ENCODE peak calls at places on chromosome 10, in nine cellular contexts. One of them, this sample, is unnamed.
A peak's percentile ranks its signal among the peaks of the same experiment; 100 is the strongest.

GRCh38 chr10:10745281-10745680 is 272.4 kb upstream of the CELF2 start:
- DNase-seq in GM12865: no peak
- DNase-seq in transverse colon: no peak
- DNase-seq in lower leg skin: no peak
- DNase-seq in left ventricle myocardium inferior: no peak
- DNase-seq in HepG2: no peak
- DNase-seq in dorsolateral prefrontal cortex: no peak
- DNase-seq in AG04450: no peak
- DNase-seq in astrocyte of the spinal cord: peak; percentile 70
- DNase-seq in this sample: no peak

GRCh38 chr10:48923763-48924162 is 15.9 kb downstream of the LRRC18 start:
- DNase-seq in GM12865: no peak
- DNase-seq in transverse colon: no peak
- DNase-seq in lower leg skin: no peak
- DNase-seq in left ventricle myocardium inferior: no peak
- DNase-seq in HepG2: no peak
- DNase-seq in dorsolateral prefrontal cortex: no peak
- DNase-seq in AG04450: no peak
- DNase-seq in astrocyte of the spinal cord: no peak
- DNase-seq in this sample: no peak

GRCh38 chr10:2748287-2748686 is 319.1 kb upstream of the PFKP start:
- DNase-seq in GM12865: no peak
- DNase-seq in transverse colon: no peak
- DNase-seq in lower leg skin: no peak
- DNase-seq in left ventricle myocardium inferior: no peak
- DNase-seq in HepG2: no peak
- DNase-seq in dorsolateral prefrontal cortex: no peak
- DNase-seq in AG04450: no peak
- DNase-seq in astrocyte of the spinal cord: no peak
- DNase-seq in this sample: no peak

GRCh38 chr10:68992721-68993440 is 4.3 kb downstream of the KIFBP start:
- DNase-seq in GM12865: no peak
- DNase-seq in transverse colon: peak; percentile 17
- DNase-seq in lower leg skin: no peak
- DNase-seq in left ventricle myocardium inferior: peak; percentile 37
- DNase-seq in HepG2: no peak
- DNase-seq in dorsolateral prefrontal cortex: no peak
- DNase-seq in AG04450: peak; percentile 84
- DNase-seq in astrocyte of the spinal cord: peak; percentile 87
- DNase-seq in this sample: no peak

GRCh38 chr10:18401416-18402195 is 249.8 kb downstream of the NSUN6 start:
- DNase-seq in GM12865: no peak
- DNase-seq in transverse colon: no peak
- DNase-seq in lower leg skin: no peak
- DNase-seq in left ventricle myocardium inferior: no peak
- DNase-seq in HepG2: no peak
- DNase-seq in dorsolateral prefrontal cortex: no peak
- DNase-seq in AG04450: no peak
- DNase-seq in astrocyte of the spinal cord: no peak
- DNase-seq in this sample: no peak

GRCh38 chr10:43949351-43949750 is 300.7 kb upstream of the ZNF32 start:
- DNase-seq in GM12865: no peak
- DNase-seq in transverse colon: no peak
- DNase-seq in lower leg skin: no peak
- DNase-seq in left ventricle myocardium inferior: no peak
- DNase-seq in HepG2: no peak
- DNase-seq in dorsolateral prefrontal cortex: no peak
- DNase-seq in AG04450: no peak
- DNase-seq in astrocyte of the spinal cord: no peak
- DNase-seq in this sample: no peak

GRCh38 chr10:58818889-58819288 is 306.2 kb downstream of the BICC1 start:
- DNase-seq in GM12865: no peak
- DNase-seq in transverse colon: no peak
- DNase-seq in lower leg skin: no peak
- DNase-seq in left ventricle myocardium inferior: no peak
- DNase-seq in HepG2: peak; percentile 16
- DNase-seq in dorsolateral prefrontal cortex: no peak
- DNase-seq in AG04450: peak; percentile 44
- DNase-seq in astrocyte of the spinal cord: peak; percentile 72
- DNase-seq in this sample: no peak

GRCh38 chr10:86265236-86265876 is 101.2 kb downstream of the GRID1 start:
- DNase-seq in GM12865: no peak
- DNase-seq in transverse colon: no peak
- DNase-seq in lower leg skin: peak; percentile 53
- DNase-seq in left ventricle myocardium inferior: no peak
- DNase-seq in HepG2: no peak
- DNase-seq in dorsolateral prefrontal cortex: peak; percentile 53
- DNase-seq in AG04450: no peak
- DNase-seq in astrocyte of the spinal cord: no peak
- DNase-seq in this sample: no peak

GRCh38 chr10:71849461-71849908 is 1.6 kb downstream of the PSAP start:
- DNase-seq in GM12865: no peak
- DNase-seq in transverse colon: no peak
- DNase-seq in lower leg skin: no peak
- DNase-seq in left ventricle myocardium inferior: no peak
- DNase-seq in HepG2: no peak
- DNase-seq in dorsolateral prefrontal cortex: no peak
- DNase-seq in AG04450: no peak
- DNase-seq in astrocyte of the spinal cord: no peak
- DNase-seq in this sample: no peak

GRCh38 chr10:120588311-120588710 is 131.3 kb downstream of the PLPP4 start:
- DNase-seq in GM12865: no peak
- DNase-seq in transverse colon: no peak
- DNase-seq in lower leg skin: no peak
- DNase-seq in left ventricle myocardium inferior: no peak
- DNase-seq in HepG2: no peak
- DNase-seq in dorsolateral prefrontal cortex: no peak
- DNase-seq in AG04450: no peak
- DNase-seq in astrocyte of the spinal cord: peak; percentile 39
- DNase-seq in this sample: no peak

GRCh38 chr10:71806706-71807556 is 33.6 kb upstream of the VSIR start:
- DNase-seq in GM12865: no peak
- DNase-seq in transverse colon: no peak
- DNase-seq in lower leg skin: no peak
- DNase-seq in left ventricle myocardium inferior: no peak
- DNase-seq in HepG2: no peak
- DNase-seq in dorsolateral prefrontal cortex: no peak
- DNase-seq in AG04450: no peak
- DNase-seq in astrocyte of the spinal cord: no peak
- DNase-seq in this sample: no peak

GRCh38 chr10:46248651-46249131 is 38.1 kb upstream of the ANTXRL start:
- DNase-seq in GM12865: no peak
- DNase-seq in transverse colon: no peak
- DNase-seq in lower leg skin: peak; percentile 78
- DNase-seq in left ventricle myocardium inferior: no peak
- DNase-seq in HepG2: no peak
- DNase-seq in dorsolateral prefrontal cortex: peak; percentile 34
- DNase-seq in AG04450: no peak
- DNase-seq in astrocyte of the spinal cord: no peak
- DNase-seq in this sample: no peak

GRCh38 chr10:43218206-43218950 is 48.5 kb downstream of the RASGEF1A start:
- DNase-seq in GM12865: no peak
- DNase-seq in transverse colon: no peak
- DNase-seq in lower leg skin: no peak
- DNase-seq in left ventricle myocardium inferior: no peak
- DNase-seq in HepG2: no peak
- DNase-seq in dorsolateral prefrontal cortex: no peak
- DNase-seq in AG04450: no peak
- DNase-seq in astrocyte of the spinal cord: peak; percentile 64
- DNase-seq in this sample: no peak

GRCh38 chr10:68897336-68897741 is 3.8 kb upstream of the DDX50 start:
- DNase-seq in GM12865: peak; percentile 65
- DNase-seq in transverse colon: peak; percentile 53
- DNase-seq in lower leg skin: no peak
- DNase-seq in left ventricle myocardium inferior: no peak
- DNase-seq in HepG2: peak; percentile 64
- DNase-seq in dorsolateral prefrontal cortex: no peak
- DNase-seq in AG04450: peak; percentile 38
- DNase-seq in astrocyte of the spinal cord: peak; percentile 74
- DNase-seq in this sample: no peak

GRCh38 chr10:73818402-73818801 is 7.0 kb upstream of the NDST2 start:
- DNase-seq in GM12865: no peak
- DNase-seq in transverse colon: no peak
- DNase-seq in lower leg skin: no peak
- DNase-seq in left ventricle myocardium inferior: no peak
- DNase-seq in HepG2: no peak
- DNase-seq in dorsolateral prefrontal cortex: no peak
- DNase-seq in AG04450: no peak
- DNase-seq in astrocyte of the spinal cord: no peak
- DNase-seq in this sample: no peak

GRCh38 chr10:112913661-112914287 is 36.3 kb upstream of the TCF7L2 start:
- DNase-seq in GM12865: no peak
- DNase-seq in transverse colon: peak; percentile 58
- DNase-seq in lower leg skin: no peak
- DNase-seq in left ventricle myocardium inferior: no peak
- DNase-seq in HepG2: no peak
- DNase-seq in dorsolateral prefrontal cortex: no peak
- DNase-seq in AG04450: no peak
- DNase-seq in astrocyte of the spinal cord: no peak
- DNase-seq in this sample: no peak

GRCh38 chr10:14757996-14758395 is 16.7 kb downstream of the FAM107B start:
- DNase-seq in GM12865: no peak
- DNase-seq in transverse colon: no peak
- DNase-seq in lower leg skin: no peak
- DNase-seq in left ventricle myocardium inferior: no peak
- DNase-seq in HepG2: no peak
- DNase-seq in dorsolateral prefrontal cortex: no peak
- DNase-seq in AG04450: no peak
- DNase-seq in astrocyte of the spinal cord: no peak
- DNase-seq in this sample: no peak

GRCh38 chr10:14758451-14758850 is 16.2 kb downstream of the FAM107B start:
- DNase-seq in GM12865: no peak
- DNase-seq in transverse colon: no peak
- DNase-seq in lower leg skin: no peak
- DNase-seq in left ventricle myocardium inferior: no peak
- DNase-seq in HepG2: no peak
- DNase-seq in dorsolateral prefrontal cortex: no peak
- DNase-seq in AG04450: no peak
- DNase-seq in astrocyte of the spinal cord: no peak
- DNase-seq in this sample: no peak

GRCh38 chr10:14761372-14761771 is 13.3 kb downstream of the FAM107B start:
- DNase-seq in GM12865: no peak
- DNase-seq in transverse colon: no peak
- DNase-seq in lower leg skin: no peak
- DNase-seq in left ventricle myocardium inferior: no peak
- DNase-seq in HepG2: no peak
- DNase-seq in dorsolateral prefrontal cortex: no peak
- DNase-seq in AG04450: no peak
- DNase-seq in astrocyte of the spinal cord: no peak
- DNase-seq in this sample: no peak

GRCh38 chr10:14757394-14757793 is 17.3 kb downstream of the FAM107B start:
- DNase-seq in GM12865: no peak
- DNase-seq in transverse colon: no peak
- DNase-seq in lower leg skin: no peak
- DNase-seq in left ventricle myocardium inferior: no peak
- DNase-seq in HepG2: no peak
- DNase-seq in dorsolateral prefrontal cortex: no peak
- DNase-seq in AG04450: no peak
- DNase-seq in astrocyte of the spinal cord: no peak
- DNase-seq in this sample: no peak

GRCh38 chr10:14758994-14759664 is 15.6 kb downstream of the FAM107B start:
- DNase-seq in GM12865: peak; percentile 21
- DNase-seq in transverse colon: peak; percentile 33
- DNase-seq in lower leg skin: no peak
- DNase-seq in left ventricle myocardium inferior: no peak
- DNase-seq in HepG2: no peak
- DNase-seq in dorsolateral prefrontal cortex: no peak
- DNase-seq in AG04450: no peak
- DNase-seq in astrocyte of the spinal cord: no peak
- DNase-seq in this sample: no peak
- TF ChIP-seq CTCF in GM12865: no peak
- TF ChIP-seq CTCF in transverse colon: no peak
- TF ChIP-seq CTCF in lower leg skin: no peak
- TF ChIP-seq CTCF in left ventricle myocardium inferior: peak; percentile 20
- TF ChIP-seq CTCF in HepG2: no peak
- TF ChIP-seq CTCF in dorsolateral prefrontal cortex: no peak
- TF ChIP-seq CTCF in AG04450: no peak
- TF ChIP-seq CTCF in astrocyte of the spinal cord: no peak
- TF ChIP-seq CTCF in this sample: no peak

GRCh38 chr10:82811621-82812020 is 936.6 kb downstream of the NRG3 start:
- DNase-seq in GM12865: peak; percentile 52
- DNase-seq in transverse colon: no peak
- DNase-seq in lower leg skin: no peak
- DNase-seq in left ventricle myocardium inferior: no peak
- DNase-seq in HepG2: no peak
- DNase-seq in dorsolateral prefrontal cortex: no peak
- DNase-seq in AG04450: no peak
- DNase-seq in astrocyte of the spinal cord: no peak
- DNase-seq in this sample: no peak
- TF ChIP-seq CTCF in GM12865: peak; percentile 61
- TF ChIP-seq CTCF in transverse colon: no peak
- TF ChIP-seq CTCF in lower leg skin: no peak
- TF ChIP-seq CTCF in left ventricle myocardium inferior: peak; percentile 30
- TF ChIP-seq CTCF in HepG2: no peak
- TF ChIP-seq CTCF in dorsolateral prefrontal cortex: peak; percentile 42
- TF ChIP-seq CTCF in AG04450: peak; percentile 17
- TF ChIP-seq CTCF in astrocyte of the spinal cord: peak; percentile 44
- TF ChIP-seq CTCF in this sample: no peak

GRCh38 chr10:31808258-31809218 is 120.1 kb downstream of the ARHGAP12 start:
- DNase-seq in GM12865: peak; percentile 74
- DNase-seq in transverse colon: peak; percentile 11
- DNase-seq in lower leg skin: no peak
- DNase-seq in left ventricle myocardium inferior: no peak
- DNase-seq in HepG2: peak; percentile 21
- DNase-seq in dorsolateral prefrontal cortex: no peak
- DNase-seq in AG04450: peak; percentile 48
- DNase-seq in astrocyte of the spinal cord: peak; percentile 83
- DNase-seq in this sample: no peak
- TF ChIP-seq CTCF in GM12865: peak; percentile 25
- TF ChIP-seq CTCF in transverse colon: peak; percentile 47
- TF ChIP-seq CTCF in lower leg skin: peak; percentile 44
- TF ChIP-seq CTCF in left ventricle myocardium inferior: peak; percentile 68
- TF ChIP-seq CTCF in HepG2: peak; percentile 43
- TF ChIP-seq CTCF in dorsolateral prefrontal cortex: peak; percentile 86
- TF ChIP-seq CTCF in AG04450: peak; percentile 39
- TF ChIP-seq CTCF in astrocyte of the spinal cord: peak; percentile 18
- TF ChIP-seq CTCF in this sample: no peak

DNA sequence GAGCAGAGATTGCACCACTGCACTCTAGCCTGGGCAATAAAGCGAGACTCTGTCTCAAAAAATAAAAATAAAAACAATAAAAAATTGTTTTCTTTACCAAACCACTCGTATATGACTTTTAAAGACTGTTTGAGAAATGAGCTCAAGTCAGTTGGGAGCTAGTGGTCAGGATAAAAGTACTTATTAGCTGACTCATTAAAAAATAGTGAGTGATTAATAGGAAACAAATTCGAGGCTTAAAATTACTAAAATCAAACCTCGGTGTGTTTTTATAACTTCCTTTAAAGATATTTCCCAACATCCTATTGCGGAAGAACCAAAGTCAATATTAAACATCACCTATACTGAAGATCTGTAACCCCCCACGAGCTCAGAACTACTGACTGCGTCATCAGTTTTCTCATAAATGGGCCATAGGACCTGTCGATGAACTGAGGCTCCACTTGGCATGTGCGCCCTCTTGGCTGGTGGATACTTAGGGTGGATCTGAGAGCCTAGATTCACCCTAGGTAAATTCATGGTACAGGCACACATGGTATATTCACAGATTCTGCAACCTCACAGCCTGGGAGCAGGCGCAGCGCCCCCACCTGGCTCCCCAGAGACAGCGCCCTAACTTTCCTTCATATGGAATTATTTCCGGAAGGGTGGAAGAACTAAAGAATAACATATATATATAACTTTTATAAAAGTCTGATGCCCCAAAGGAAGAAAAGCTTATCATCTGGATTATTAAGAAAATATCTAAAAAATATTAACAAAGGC is 9.2 kb downstream of the MKI67 start:
- DNase-seq in GM12865: no peak
- DNase-seq in transverse colon: no peak
- DNase-seq in lower leg skin: no peak
- DNase-seq in left ventricle myocardium inferior: no peak
- DNase-seq in HepG2: no peak
- DNase-seq in dorsolateral prefrontal cortex: no peak
- DNase-seq in AG04450: no peak
- DNase-seq in astrocyte of the spinal cord: no peak
- DNase-seq in this sample: no peak
- TF ChIP-seq CTCF in GM12865: no peak
- TF ChIP-seq CTCF in transverse colon: no peak
- TF ChIP-seq CTCF in lower leg skin: no peak
- TF ChIP-seq CTCF in left ventricle myocardium inferior: no peak
- TF ChIP-seq CTCF in HepG2: no peak
- TF ChIP-seq CTCF in dorsolateral prefrontal cortex: no peak
- TF ChIP-seq CTCF in AG04450: no peak
- TF ChIP-seq CTCF in astrocyte of the spinal cord: peak; percentile 17
- TF ChIP-seq CTCF in this sample: no peak